ENCODE peak calls at places on chromosomes 13 and 19, in four cellular contexts. O is transverse colon, E is HL-60, U is breast epithelium. Q is an unnamed sample.

GRCh38 chr19:33673996-33674395 is 52.2 kb downstream of the CHST8 start:
- DNase-seq in U (no peak), E (no peak), O (no peak), Q (peak)

GRCh38 chr13:76921516-76921915 is 26.8 kb upstream of the ACOD1 start:
- DNase-seq in U (no peak), E (no peak), O (no peak), Q (no peak)

GRCh38 chr19:33387351-33388230 is 14.1 kb downstream of the CEBPG start:
- DNase-seq in O (no peak), U (no peak), E (no peak), Q (no peak)

GRCh38 chr13:98300956-98301641 is 124.0 kb upstream of the RNF113B start:
- DNase-seq in U (peak), E (no peak), O (no peak), Q (no peak)

GRCh38 chr19:13849991-13850909 is 26.7 kb upstream of the NANOS3 start:
- DNase-seq in U (peak), O (peak), E (peak), Q (no peak)

GRCh38 chr13:39811051-39811450 is 155.6 kb downstream of the COG6 start:
- DNase-seq in O (no peak), E (peak), U (no peak), Q (no peak)

GRCh38 chr13:27578121-27579030 is 42.0 kb downstream of the LNX2 start:
- DNase-seq in U (no peak), O (no peak), E (no peak), Q (no peak)

GRCh38 chr19:4322942-4323665 is 15.5 kb downstream of the STAP2 start:
- DNase-seq in O (no peak), U (no peak), E (no peak), Q (no peak)

GRCh38 chr13:81577601-81578000 is 1236.7 kb upstream of the SPRY2 start:
- DNase-seq in E (no peak), U (no peak), O (no peak), Q (no peak)

GRCh38 chr13:75724742-75725504 is 88.8 kb downstream of the LMO7 start:
- DNase-seq in E (no peak), O (no peak), U (no peak), Q (no peak)

GRCh38 chr19:41916033-41916424 is 12.2 kb downstream of the ERFL start:
- DNase-seq in E (no peak), U (no peak), O (no peak), Q (no peak)

GRCh38 chr19:42313096-42313839 is at the start of gene TMEM145:
- DNase-seq in U (no peak), E (peak), O (peak), Q (no peak)

GRCh38 chr19:18058208-18059009 is 28.3 kb downstream of the IL12RB1 start:
- DNase-seq in U (peak), E (peak), O (peak), Q (no peak)

GRCh38 chr19:41811036-41811435 is 14.6 kb downstream of the CEACAM3 start:
- DNase-seq in O (no peak), U (no peak), E (peak), Q (no peak)

GRCh38 chr13:33123066-33123940 is 107.1 kb downstream of the KL start:
- DNase-seq in U (no peak), E (peak), O (no peak), Q (no peak)

GRCh38 chr13:36175621-36176020 is 38.7 kb downstream of the SOHLH2 start:
- DNase-seq in U (no peak), E (no peak), O (no peak), Q (no peak)

GRCh38 chr13:63190742-63191141 is 1775.1 kb upstream of the PCDH20 start:
- DNase-seq in E (no peak), O (no peak), U (no peak), Q (no peak)

GRCh38 chr13:112730157-112730671 is 40.4 kb downstream of the ATP11A start:
- DNase-seq in E (no peak), O (no peak), U (no peak), Q (no peak)

GRCh38 chr13:81409284-81409683 is 1068.4 kb upstream of the SPRY2 start:
- DNase-seq in O (no peak), U (no peak), E (no peak), Q (no peak)

GRCh38 chr19:27393591-27393990 is 1819.4 kb downstream of the UQCRFS1 start:
- DNase-seq in O (no peak), E (no peak), U (no peak), Q (no peak)

GRCh38 chr13:27919934-27920676 is at the start of gene PDX1:
- DNase-seq in O (peak), U (no peak), E (no peak), Q (no peak)

GRCh38 chr19:45276284-45276687 is 25.2 kb downstream of the MARK4 start:
- DNase-seq in E (no peak), O (no peak), U (no peak), Q (no peak)

GRCh38 chr19:23882493-23882892 is 32.2 kb upstream of the ZNF726 start:
- DNase-seq in O (peak), E (no peak), U (no peak), Q (no peak)

GRCh38 chr19:11478167-11479089 is 2.4 kb downstream of the ELAVL3 start:
- DNase-seq in U (no peak), O (no peak), E (no peak), Q (no peak)

GRCh38 chr19:49869009-49869483 is 1.7 kb upstream of the PNKP start:
- DNase-seq in O (no peak), E (no peak), U (no peak), Q (no peak)

GRCh38 chr13:101639711-101640110 is 187.2 kb downstream of the ITGBL1 start:
- DNase-seq in O (no peak), U (no peak), E (no peak), Q (no peak)

GRCh38 chr19:32041681-32042292 is 303.6 kb upstream of the ZNF507 start:
- DNase-seq in E (peak), O (peak), U (no peak), Q (no peak)

GRCh38 chr19:15787611-15788155 is at the start of gene OR10H5:
- DNase-seq in E (no peak), U (no peak), O (no peak), Q (no peak)

GRCh38 chr19:2962018-2962670 is 15.2 kb upstream of the TLE6 start:
- DNase-seq in E (peak), U (no peak), O (peak), Q (no peak)

GRCh38 chr13:80029170-80029569 is 311.8 kb downstream of the SPRY2 start:
- DNase-seq in U (no peak), E (no peak), O (no peak), Q (no peak)

GRCh38 chr19:49896863-49897621 is at the start of gene IL4I1:
- DNase-seq in O (peak), E (peak), U (no peak), Q (no peak)

GRCh38 chr19:46860125-46860845 is 512 bp upstream of the ARHGAP35 start:
- DNase-seq in E (peak), O (peak), U (peak), Q (no peak)
- TF ChIP-seq CTCF in E (no peak), O (no peak), U (no peak), Q (no peak)

DNA sequence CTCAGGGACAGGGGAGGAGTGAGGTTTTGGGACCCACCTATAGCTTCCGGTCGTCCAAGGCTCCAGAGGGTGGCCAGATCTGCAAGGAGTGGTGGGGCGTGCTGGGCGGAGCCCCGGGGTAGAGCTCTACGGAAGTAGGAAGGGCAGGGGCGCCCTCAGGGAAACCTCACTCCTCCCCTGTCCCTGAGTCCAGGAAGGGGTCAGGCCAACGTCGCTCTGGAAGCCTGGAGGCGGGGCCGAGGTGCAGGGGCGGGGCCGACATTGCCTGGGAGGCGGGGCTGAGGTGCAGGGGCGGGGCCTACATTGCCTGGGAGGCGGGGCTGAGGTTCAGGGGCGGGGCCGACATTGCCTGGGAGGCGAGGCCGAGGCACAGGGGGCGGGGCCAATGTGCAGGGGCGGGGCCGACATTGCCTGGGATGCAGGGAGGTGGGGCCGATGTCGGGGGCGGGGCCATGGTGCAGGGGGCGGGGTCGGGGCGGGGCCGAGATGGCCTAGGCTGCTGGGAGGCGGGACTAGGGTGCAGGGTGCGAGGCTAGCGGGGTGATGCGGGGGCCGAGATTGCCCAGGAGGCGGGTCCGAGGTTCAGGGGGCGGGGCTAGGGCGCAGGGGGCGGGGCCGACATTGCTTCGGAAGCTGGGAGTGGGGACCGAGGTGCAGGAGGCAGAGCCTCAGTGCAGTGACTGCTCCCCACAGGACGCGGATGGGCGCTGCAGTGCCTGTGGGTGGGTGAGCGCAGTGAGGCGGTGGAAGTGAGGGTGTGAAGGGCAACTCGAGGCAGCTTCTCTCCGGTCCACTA is 4.9 kb upstream of the PALM start:
- DNase-seq in E (peak), O (peak), U (no peak), Q (no peak)
- TF ChIP-seq POLR2AphosphoS5 in E (peak), O (no peak), U (no peak), Q (no peak)

GRCh38 chr13:111359237-111359915 is 38.9 kb downstream of the TEX29 start:
- DNase-seq in O (no peak), U (no peak), E (no peak), Q (peak)
- TF ChIP-seq CTCF in O (no peak), U (no peak), E (no peak), Q (no peak)

GRCh38 chr19:10353793-10354391 is 14.5 kb upstream of the ICAM3 start:
- DNase-seq in U (no peak), E (no peak), O (peak), Q (no peak)

GRCh38 chr19:10356431-10356830 is 17.0 kb upstream of the ICAM3 start:
- DNase-seq in U (no peak), E (no peak), O (no peak), Q (no peak)

GRCh38 chr19:10352764-10353671 is 13.6 kb upstream of the ICAM3 start:
- DNase-seq in E (no peak), U (no peak), O (no peak), Q (peak)
- TF ChIP-seq POLR2AphosphoS5 in E (no peak), U (no peak), O (no peak), Q (no peak)

DNA sequence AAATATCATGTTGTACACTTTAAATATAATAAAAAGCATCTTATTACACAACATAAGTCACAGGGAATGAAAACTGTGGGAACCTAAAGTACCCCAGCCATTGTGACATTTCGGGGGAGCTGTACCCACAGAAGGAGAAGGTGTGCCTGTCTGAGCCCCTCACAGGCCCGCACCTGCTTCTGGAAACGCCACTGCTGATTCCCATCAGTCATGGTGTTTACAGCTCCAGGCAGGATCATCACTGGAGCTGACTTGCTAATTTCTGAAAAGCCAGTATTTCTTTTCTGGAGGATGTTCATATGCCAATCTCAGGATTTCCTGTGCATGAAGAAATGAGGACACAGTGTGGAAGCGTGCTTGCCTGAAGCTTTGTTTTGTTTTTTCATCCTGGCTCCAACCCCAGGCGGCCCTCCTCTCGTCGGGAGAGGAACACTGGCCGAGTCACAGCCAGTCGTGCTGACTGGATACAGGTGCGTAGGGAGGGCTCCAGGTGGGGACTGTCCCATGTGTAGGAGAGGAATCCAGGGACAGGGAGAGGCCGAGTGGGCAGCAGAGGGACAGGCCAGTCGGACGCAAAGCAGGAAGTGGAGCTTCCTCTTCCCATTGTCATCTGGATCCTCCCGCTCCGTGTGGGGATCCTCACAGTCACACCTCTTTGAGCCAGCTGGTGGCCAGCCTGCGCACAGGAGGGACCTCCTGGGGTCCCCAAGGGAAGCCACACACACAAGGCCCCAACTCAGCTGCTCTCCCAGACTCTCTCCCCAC is 4.2 kb upstream of the ATP12A start:
- DNase-seq in O (no peak), U (no peak), E (no peak), Q (no peak)
- TF ChIP-seq CTCF in O (no peak), U (no peak), E (no peak), Q (no peak)

GRCh38 chr19:1261863-1262686 is 7.1 kb upstream of the CIRBP start:
- DNase-seq in O (peak), U (peak), E (no peak), Q (no peak)
- TF ChIP-seq POLR2AphosphoS5 in O (peak), U (peak), E (no peak), Q (no peak)

GRCh38 chr13:24922390-24923304 is 158.7 kb downstream of the RNF17 start:
- DNase-seq in U (peak), O (peak), E (peak), Q (peak)
- TF ChIP-seq CTCF in U (no peak), O (no peak), E (no peak), Q (no peak)

DNA sequence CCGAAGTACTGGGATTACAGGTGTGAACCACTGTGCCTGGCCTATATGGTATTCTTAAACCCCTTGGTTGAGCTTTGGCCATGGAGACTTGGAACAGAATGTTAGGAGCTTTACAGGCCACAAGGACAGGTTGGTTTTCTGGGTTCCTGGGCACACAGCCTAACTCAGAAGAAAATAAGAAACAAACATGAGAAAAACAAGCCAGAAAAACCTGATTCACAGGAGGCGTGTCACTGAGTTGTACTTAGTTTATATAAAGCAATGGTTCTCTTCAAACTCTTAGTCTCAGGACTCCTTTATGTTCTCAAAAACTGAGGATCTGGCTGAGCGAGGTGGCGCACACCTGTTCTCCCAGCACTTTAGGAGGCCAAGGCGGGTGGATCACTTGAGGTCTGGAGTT is 125.1 kb upstream of the SPATA13 start:
- DNase-seq in O (no peak), E (no peak), U (no peak), Q (no peak)
- TF ChIP-seq POLR2AphosphoS5 in O (no peak), E (no peak), U (no peak), Q (no peak)

DNA sequence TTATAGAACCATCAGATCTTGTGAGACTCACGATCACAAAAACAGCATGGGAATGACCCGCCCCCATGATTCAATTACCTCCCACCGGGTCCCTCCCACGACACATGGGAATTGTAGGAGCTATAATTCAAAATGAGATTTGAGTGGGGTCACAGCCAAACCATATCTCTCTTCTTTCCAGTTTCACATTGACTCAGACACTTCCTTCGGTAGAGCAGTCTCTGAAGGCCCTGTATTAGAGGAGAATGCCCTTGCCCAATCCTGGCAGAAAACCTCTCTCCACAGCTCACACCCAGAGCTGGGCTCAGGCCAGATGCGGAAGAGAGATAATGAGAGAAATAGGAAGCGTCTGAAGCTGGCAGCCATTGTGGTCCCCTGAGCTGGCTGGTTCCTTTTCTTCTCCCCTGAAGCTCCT is 72.4 kb upstream of the CLDN10 start:
- DNase-seq in U (no peak), E (peak), O (no peak), Q (no peak)
- TF ChIP-seq CTCF in U (no peak), E (no peak), O (no peak), Q (no peak)

GRCh38 chr19:19460761-19461265 is 54.5 kb downstream of the TSSK6 start:
- DNase-seq in O (peak), U (peak), E (no peak), Q (no peak)
- TF ChIP-seq POLR2AphosphoS5 in O (no peak), U (no peak), E (no peak), Q (no peak)